ENCODE peak calls at places on chromosomes 1 and 21, in four cellular contexts. X is K562, D is GM12878, P is HepG2. S is an unnamed sample.

GRCh38 chr1:87515781-87516180 is 187.1 kb downstream of the LMO4 start:
- DNase-seq in X (no peak), D (no peak), P (no peak), S (no peak)

GRCh38 chr1:240093120-240093961 is 1.7 kb downstream of the FMN2 start:
- DNase-seq in X (no peak), D (no peak), P (no peak), S (peak)

GRCh38 chr1:153394391-153394790 is 3.5 kb upstream of the S100A8 start:
- DNase-seq in X (no peak), D (no peak), P (no peak), S (no peak)

GRCh38 chr1:201593200-201593828 is 54.4 kb downstream of the NAV1 start:
- DNase-seq in X (no peak), D (no peak), P (no peak), S (no peak)

GRCh38 chr21:45172408-45172807 is 98.0 kb downstream of the ADARB1 start:
- DNase-seq in X (no peak), D (no peak), P (no peak), S (no peak)

GRCh38 chr1:86888327-86888726 is 25.6 kb downstream of the SELENOF start:
- DNase-seq in X (no peak), D (no peak), P (no peak), S (no peak)

GRCh38 chr1:3992103-3992556 is 92.1 kb upstream of the C1orf174 start:
- DNase-seq in X (no peak), D (peak), P (no peak), S (no peak)

GRCh38 chr1:40932004-40932403 is 47.5 kb upstream of the CTPS1 start:
- DNase-seq in X (no peak), D (no peak), P (peak), S (no peak)

GRCh38 chr1:86151427-86151826 is 5.1 kb downstream of the COL24A1 start:
- DNase-seq in X (no peak), D (no peak), P (no peak), S (no peak)

GRCh38 chr1:6074192-6074901 is 28.7 kb downstream of the KCNAB2 start:
- DNase-seq in X (no peak), D (no peak), P (no peak), S (no peak)

GRCh38 chr1:54843449-54843848 is 42.3 kb upstream of the TTC22 start:
- DNase-seq in X (no peak), D (no peak), P (no peak), S (no peak)

GRCh38 chr1:53281180-53281579 is 42.9 kb upstream of the MAGOH start:
- DNase-seq in X (no peak), D (no peak), P (no peak), S (no peak)

GRCh38 chr1:21124846-21125245 is 51.9 kb downstream of the EIF4G3 start:
- DNase-seq in X (no peak), D (no peak), P (no peak), S (no peak)

GRCh38 chr1:222096883-222097282 is 355.0 kb upstream of the DUSP10 start:
- DNase-seq in X (no peak), D (no peak), P (no peak), S (no peak)

GRCh38 chr1:186578325-186579016 is 101.8 kb downstream of the PTGS2 start:
- DNase-seq in X (no peak), D (no peak), P (no peak), S (no peak)

GRCh38 chr1:186572509-186572908 is 107.7 kb downstream of the PTGS2 start:
- DNase-seq in X (no peak), D (no peak), P (no peak), S (no peak)

GRCh38 chr1:186577633-186578032 is 102.6 kb downstream of the PTGS2 start:
- DNase-seq in X (no peak), D (no peak), P (no peak), S (no peak)

GRCh38 chr1:186577201-186577600 is 103.0 kb downstream of the PTGS2 start:
- DNase-seq in X (no peak), D (no peak), P (no peak), S (no peak)

GRCh38 chr1:186574951-186575747 is 105.1 kb downstream of the PTGS2 start:
- DNase-seq in X (no peak), D (no peak), P (no peak), S (no peak)
- TF ChIP-seq BHLHE40 in X (no peak), D (no peak), P (no peak), S (no peak)

GRCh38 chr1:200542162-200542561 is 78.4 kb downstream of the KIF14 start:
- DNase-seq in X (no peak), D (no peak), P (no peak), S (no peak)

GRCh38 chr1:200550367-200550766 is 70.2 kb downstream of the KIF14 start:
- DNase-seq in X (no peak), D (no peak), P (no peak), S (no peak)

DNA sequence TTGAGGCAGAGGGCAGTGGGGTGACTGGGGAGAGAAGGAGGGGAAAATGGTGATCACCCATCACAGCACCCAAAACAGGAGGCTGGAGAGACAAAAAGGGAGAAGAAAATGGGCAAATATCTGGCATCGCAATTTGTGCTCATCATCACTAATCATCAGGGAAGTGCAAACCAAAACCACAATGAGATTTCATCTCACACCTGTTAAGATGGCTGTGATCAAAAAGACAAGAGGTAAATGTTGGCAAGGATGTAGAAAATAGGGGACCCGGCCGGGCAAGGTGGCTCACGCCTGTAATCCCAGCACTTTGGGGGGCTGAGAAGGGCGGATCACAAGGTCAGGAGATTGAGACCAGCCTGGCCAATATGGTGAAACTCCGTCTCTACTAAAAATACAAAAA is 74.0 kb downstream of the KIF14 start:
- DNase-seq in X (no peak), D (no peak), P (no peak), S (no peak)
- TF ChIP-seq SP1 in X (no peak), D (no peak), P (no peak), S (no peak)

GRCh38 chr1:155307247-155307740 is 1.4 kb upstream of the FDPS start:
- DNase-seq in X (no peak), D (no peak), P (peak), S (no peak)
- TF ChIP-seq TARDBP in X (no peak), D (no peak), P (peak), S (no peak)

GRCh38 chr21:31352841-31353240 is 8.8 kb upstream of the TIAM1 start:
- DNase-seq in X (no peak), D (no peak), P (no peak), S (no peak)

GRCh38 chr21:31351973-31352372 is 7.9 kb upstream of the TIAM1 start:
- DNase-seq in X (no peak), D (no peak), P (no peak), S (no peak)

GRCh38 chr21:31358148-31358547 is 14.1 kb upstream of the TIAM1 start:
- DNase-seq in X (no peak), D (no peak), P (no peak), S (no peak)

GRCh38 chr21:31354122-31354521 is 10.1 kb upstream of the TIAM1 start:
- DNase-seq in X (no peak), D (no peak), P (no peak), S (no peak)

DNA sequence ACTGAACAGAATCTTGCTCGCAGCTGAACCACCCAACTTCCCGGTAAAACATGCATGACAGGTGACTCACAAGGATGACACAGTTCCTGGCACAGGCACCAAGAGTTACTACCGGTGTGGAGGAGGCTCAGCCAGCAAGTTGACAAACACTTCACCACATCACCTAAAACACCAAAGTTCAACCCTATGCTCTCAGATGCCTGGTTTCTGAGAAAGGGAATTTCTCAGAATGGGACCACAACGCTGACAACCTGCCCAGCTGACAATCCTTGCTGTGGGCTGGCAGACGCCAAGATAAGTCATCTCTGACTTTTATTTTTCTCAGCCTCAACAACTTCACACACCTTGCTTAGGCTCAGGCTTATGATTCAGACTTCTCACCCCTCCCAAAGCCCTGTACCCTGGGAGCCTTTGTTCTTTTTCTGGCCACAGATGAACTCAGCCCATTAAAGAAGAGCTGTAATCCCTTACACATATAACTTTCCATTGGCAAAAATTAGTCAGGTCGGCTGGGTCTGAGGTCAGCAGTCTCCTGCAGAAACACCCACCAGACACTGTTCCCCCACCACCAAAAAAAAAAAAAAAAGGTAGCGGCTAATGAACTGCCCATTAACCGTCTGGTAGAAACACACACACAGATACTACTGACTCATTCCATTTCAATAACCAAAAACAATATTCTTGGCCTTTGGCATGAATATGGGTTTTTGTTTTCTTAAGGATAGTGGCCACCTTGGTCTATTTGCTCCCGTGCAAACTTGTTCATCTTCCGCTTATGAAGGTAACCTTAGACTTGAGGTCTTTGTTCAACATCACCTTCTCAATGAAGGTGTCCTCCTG is 10.8 kb upstream of the TIAM1 start:
- DNase-seq in X (no peak), D (peak), P (no peak), S (no peak)
- TF ChIP-seq BHLHE40 in X (no peak), D (peak), P (no peak), S (no peak)

GRCh38 chr1:172761581-172762025 is 102.7 kb downstream of the FASLG start:
- DNase-seq in X (no peak), D (no peak), P (no peak), S (no peak)

GRCh38 chr1:172754609-172755008 is 95.7 kb downstream of the FASLG start:
- DNase-seq in X (no peak), D (no peak), P (no peak), S (no peak)

GRCh38 chr1:172755099-172755498 is 96.2 kb downstream of the FASLG start:
- DNase-seq in X (no peak), D (no peak), P (no peak), S (no peak)

GRCh38 chr1:172756029-172756428 is 97.1 kb downstream of the FASLG start:
- DNase-seq in X (no peak), D (no peak), P (no peak), S (no peak)

GRCh38 chr1:172758242-172758641 is 99.3 kb downstream of the FASLG start:
- DNase-seq in X (no peak), D (no peak), P (no peak), S (no peak)
- TF ChIP-seq SP1 in X (no peak), D (no peak), P (no peak), S (no peak)

DNA sequence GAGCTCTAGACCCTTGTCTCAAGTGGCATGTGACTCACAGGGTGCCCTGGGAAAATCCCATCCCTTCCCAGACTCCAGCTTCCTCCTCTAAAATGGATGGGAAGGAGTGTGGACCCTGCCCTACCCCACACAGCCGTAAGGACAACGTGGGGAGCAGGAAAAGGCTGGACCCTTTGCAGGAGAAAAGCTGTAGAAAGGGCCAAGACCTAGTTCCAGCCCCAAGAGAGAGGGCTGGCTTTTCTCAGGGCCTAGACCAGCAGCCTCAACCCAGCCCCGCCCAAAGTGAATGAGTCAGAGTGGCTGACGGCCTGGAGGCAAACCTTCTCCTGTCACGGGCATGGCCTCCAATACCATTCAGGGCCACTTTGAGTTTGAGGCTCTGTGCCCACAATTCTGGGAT is 1.1 kb downstream of the LAMB3 start:
- DNase-seq in X (peak), D (no peak), P (no peak), S (peak)
- TF ChIP-seq TARDBP in X (no peak), D (no peak), P (no peak), S (no peak)

GRCh38 chr1:236861560-236862230 is 66.6 kb downstream of the MTR start:
- DNase-seq in X (no peak), D (no peak), P (peak), S (no peak)
- TF ChIP-seq BHLHE40 in X (no peak), D (no peak), P (no peak), S (no peak)

GRCh38 chr1:230572121-230573083 is 69.9 kb upstream of the COG2 start:
- DNase-seq in X (no peak), D (no peak), P (peak), S (no peak)
- TF ChIP-seq SP1 in X (no peak), D (no peak), P (no peak), S (no peak)

S was measured in HEK293T.